ENCODE peak calls at places on chromosome 10, in six cellular contexts. G is HCT116, J is HepG2, I is GM12878, W is SK-N-SH, F is K562. B is an unnamed sample.

GRCh38 chr10:79022565-79023488 is 45.9 kb upstream of the ZMIZ1 start:
- DNase-seq in G (peak), J (peak), I (peak), W (peak), F (peak), B (no peak)

GRCh38 chr10:4704034-4704545 is 121.9 kb upstream of the AKR1E2 start:
- DNase-seq in G (peak), J (no peak), I (no peak), W (no peak), F (no peak), B (peak)

GRCh38 chr10:62979921-62980320 is 153.2 kb upstream of the NRBF2 start:
- DNase-seq in G (no peak), J (no peak), I (no peak), W (no peak), F (no peak), B (no peak)

GRCh38 chr10:35507519-35508109 is 97.5 kb upstream of the GJD4 start:
- DNase-seq in G (no peak), J (no peak), I (no peak), W (no peak), F (no peak), B (no peak)

GRCh38 chr10:15200626-15201025 is 32.1 kb upstream of the NMT2 start:
- DNase-seq in G (peak), J (peak), I (no peak), W (no peak), F (no peak), B (peak)

GRCh38 chr10:4678023-4678950 is 147.7 kb upstream of the AKR1E2 start:
- DNase-seq in G (no peak), J (peak), I (no peak), W (no peak), F (no peak), B (peak)

GRCh38 chr10:11012476-11012875 is 5.2 kb upstream of the CELF2 start:
- DNase-seq in G (no peak), J (no peak), I (no peak), W (no peak), F (no peak), B (no peak)

GRCh38 chr10:31619410-31620095 is 300.5 kb downstream of the ZEB1 start:
- DNase-seq in G (no peak), J (no peak), I (no peak), W (no peak), F (no peak), B (no peak)

GRCh38 chr10:132785433-132786278 is at the start of gene NKX6-2:
- DNase-seq in G (no peak), J (no peak), I (no peak), W (peak), F (no peak), B (no peak)

GRCh38 chr10:116899626-116900025 is 50.3 kb downstream of the ENO4 start:
- DNase-seq in G (no peak), J (no peak), I (no peak), W (no peak), F (no peak), B (no peak)

GRCh38 chr10:132145002-132145401 is 41.7 kb upstream of the DPYSL4 start:
- DNase-seq in G (no peak), J (no peak), I (no peak), W (no peak), F (no peak), B (no peak)

GRCh38 chr10:49668684-49669083 is 10.8 kb upstream of the C10orf53 start:
- DNase-seq in G (no peak), J (no peak), I (no peak), W (no peak), F (no peak), B (no peak)

GRCh38 chr10:71134732-71135211 is 77.6 kb upstream of the UNC5B start:
- DNase-seq in G (no peak), J (no peak), I (no peak), W (no peak), F (no peak), B (no peak)

GRCh38 chr10:62433181-62433692 is 59.1 kb downstream of the ZNF365 start:
- DNase-seq in G (peak), J (no peak), I (no peak), W (no peak), F (peak), B (peak)

GRCh38 chr10:73647211-73647874 is 6.1 kb upstream of the MYOZ1 start:
- DNase-seq in G (no peak), J (no peak), I (no peak), W (peak), F (no peak), B (no peak)

GRCh38 chr10:124386186-124387077 is 32.3 kb downstream of the OAT start:
- DNase-seq in G (no peak), J (no peak), I (no peak), W (peak), F (no peak), B (no peak)

GRCh38 chr10:48496831-48497792 is 107.8 kb downstream of the ARHGAP22 start:
- DNase-seq in G (no peak), J (no peak), I (no peak), W (no peak), F (no peak), B (no peak)

GRCh38 chr10:119235381-119235780 is 28.0 kb downstream of the GRK5 start:
- DNase-seq in G (no peak), J (no peak), I (no peak), W (no peak), F (no peak), B (no peak)

GRCh38 chr10:53314856-53315255 is 542.3 kb upstream of the MBL2 start:
- DNase-seq in G (no peak), J (no peak), I (no peak), W (no peak), F (no peak), B (peak)

GRCh38 chr10:9285698-9286097 is 1231.2 kb downstream of the GATA3 start:
- DNase-seq in G (no peak), J (no peak), I (no peak), W (peak), F (no peak), B (no peak)

GRCh38 chr10:75771606-75772005 is 340.2 kb downstream of the LRMDA start:
- DNase-seq in G (no peak), J (no peak), I (no peak), W (no peak), F (no peak), B (no peak)

GRCh38 chr10:76111986-76112825 is 680.8 kb downstream of the LRMDA start:
- DNase-seq in G (no peak), J (no peak), I (no peak), W (peak), F (peak), B (no peak)

GRCh38 chr10:75400163-75400768 is 1.3 kb downstream of the ZNF503 start:
- DNase-seq in G (no peak), J (no peak), I (no peak), W (peak), F (no peak), B (no peak)

GRCh38 chr10:1119027-1119426 is 62.8 kb downstream of the WDR37 start:
- DNase-seq in G (no peak), J (peak), I (no peak), W (peak), F (no peak), B (no peak)

GRCh38 chr10:75399461-75400162 is 2.0 kb downstream of the ZNF503 start:
- DNase-seq in G (no peak), J (peak), I (no peak), W (peak), F (peak), B (no peak)

GRCh38 chr10:52319926-52320325 is 5.8 kb downstream of the DKK1 start:
- DNase-seq in G (no peak), J (no peak), I (no peak), W (no peak), F (no peak), B (no peak)

GRCh38 chr10:127720903-127721302 is 16.1 kb upstream of the FOXI2 start:
- DNase-seq in G (no peak), J (no peak), I (no peak), W (no peak), F (no peak), B (no peak)

GRCh38 chr10:50224330-50224952 is 26.9 kb downstream of the ASAH2 start:
- DNase-seq in G (peak), J (peak), I (peak), W (peak), F (no peak), B (peak)

GRCh38 chr10:35195361-35196306 is 69.0 kb downstream of the CREM start:
- DNase-seq in G (peak), J (peak), I (peak), W (peak), F (peak), B (peak)

GRCh38 chr10:78255214-78255613 is 221.6 kb downstream of the RPS24 start:
- DNase-seq in G (no peak), J (no peak), I (no peak), W (no peak), F (no peak), B (no peak)

GRCh38 chr10:123166618-123167017 is 12.4 kb downstream of the BUB3 start:
- DNase-seq in G (no peak), J (no peak), I (no peak), W (no peak), F (no peak), B (no peak)

GRCh38 chr10:115665549-115665948 is 572.4 kb downstream of the ATRNL1 start:
- DNase-seq in G (no peak), J (no peak), I (no peak), W (no peak), F (no peak), B (no peak)

GRCh38 chr10:13074562-13075451 is 25.2 kb upstream of the OPTN start:
- DNase-seq in G (peak), J (peak), I (no peak), W (peak), F (peak), B (no peak)

GRCh38 chr10:78224602-78225001 is 190.9 kb downstream of the RPS24 start:
- DNase-seq in G (no peak), J (no peak), I (no peak), W (no peak), F (no peak), B (no peak)

GRCh38 chr10:71116426-71116825 is 95.9 kb upstream of the UNC5B start:
- DNase-seq in G (no peak), J (no peak), I (no peak), W (no peak), F (no peak), B (no peak)

GRCh38 chr10:61786728-61787127 is 114.8 kb upstream of the ARID5B start:
- DNase-seq in G (peak), J (no peak), I (peak), W (no peak), F (no peak), B (no peak)

GRCh38 chr10:133056001-133056400 is 31.7 kb upstream of the ADGRA1 start:
- DNase-seq in G (no peak), J (no peak), I (no peak), W (no peak), F (no peak), B (no peak)

GRCh38 chr10:30583778-30584415 is 45.7 kb downstream of the LYZL2 start:
- DNase-seq in G (peak), J (peak), I (peak), W (no peak), F (peak), B (no peak)

GRCh38 chr10:30586828-30587227 is 42.7 kb downstream of the LYZL2 start:
- DNase-seq in G (no peak), J (no peak), I (no peak), W (no peak), F (no peak), B (no peak)

GRCh38 chr10:30591249-30591670 is 38.3 kb downstream of the LYZL2 start:
- DNase-seq in G (peak), J (peak), I (no peak), W (peak), F (peak), B (no peak)

GRCh38 chr10:30589441-30589840 is 40.1 kb downstream of the LYZL2 start:
- DNase-seq in G (no peak), J (no peak), I (no peak), W (no peak), F (no peak), B (no peak)

DNA sequence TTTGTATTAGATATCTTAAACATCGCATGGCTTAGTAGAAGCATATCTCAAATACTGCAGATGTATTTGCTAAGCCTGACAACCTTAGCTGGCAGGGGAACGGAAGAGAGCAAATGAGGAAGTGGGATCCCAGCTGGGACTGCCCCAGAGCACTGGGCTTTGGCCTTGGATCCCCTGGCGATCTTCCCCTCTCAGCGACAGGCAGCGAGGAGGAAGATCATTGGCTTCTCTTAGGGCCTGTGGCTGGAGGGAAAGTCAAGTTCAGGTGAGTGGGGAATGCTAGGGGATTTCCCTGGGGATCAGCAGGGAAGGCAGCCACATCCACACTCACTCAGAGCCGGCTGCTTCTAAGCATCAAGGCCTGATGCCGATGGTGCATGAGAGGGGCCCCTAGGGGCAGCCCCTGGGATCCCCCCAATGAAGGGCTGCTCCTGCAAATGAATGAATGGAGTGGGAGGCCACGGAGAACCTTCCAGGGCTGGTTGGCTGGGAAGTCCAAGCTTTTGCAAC is 42.0 kb downstream of the LYZL2 start:
- DNase-seq in G (no peak), J (peak), I (peak), W (no peak), F (no peak), B (no peak)
- TF ChIP-seq SIN3A in G (no peak), J (no peak), I (no peak), W (no peak), F (no peak), B (no peak)

GRCh38 chr10:102118867-102119266 is 1.3 kb downstream of the LDB1 start:
- DNase-seq in G (no peak), J (no peak), I (no peak), W (no peak), F (no peak), B (no peak)

GRCh38 chr10:102115775-102116174 is 4.4 kb downstream of the LDB1 start:
- DNase-seq in G (no peak), J (no peak), I (no peak), W (no peak), F (no peak), B (no peak)

GRCh38 chr10:102114861-102115618 is 5.1 kb downstream of the LDB1 start:
- DNase-seq in G (no peak), J (peak), I (no peak), W (peak), F (peak), B (no peak)

GRCh38 chr10:102119417-102120141 is 589 bp downstream of the LDB1 start:
- DNase-seq in G (peak), J (no peak), I (no peak), W (peak), F (peak), B (no peak)

DNA sequence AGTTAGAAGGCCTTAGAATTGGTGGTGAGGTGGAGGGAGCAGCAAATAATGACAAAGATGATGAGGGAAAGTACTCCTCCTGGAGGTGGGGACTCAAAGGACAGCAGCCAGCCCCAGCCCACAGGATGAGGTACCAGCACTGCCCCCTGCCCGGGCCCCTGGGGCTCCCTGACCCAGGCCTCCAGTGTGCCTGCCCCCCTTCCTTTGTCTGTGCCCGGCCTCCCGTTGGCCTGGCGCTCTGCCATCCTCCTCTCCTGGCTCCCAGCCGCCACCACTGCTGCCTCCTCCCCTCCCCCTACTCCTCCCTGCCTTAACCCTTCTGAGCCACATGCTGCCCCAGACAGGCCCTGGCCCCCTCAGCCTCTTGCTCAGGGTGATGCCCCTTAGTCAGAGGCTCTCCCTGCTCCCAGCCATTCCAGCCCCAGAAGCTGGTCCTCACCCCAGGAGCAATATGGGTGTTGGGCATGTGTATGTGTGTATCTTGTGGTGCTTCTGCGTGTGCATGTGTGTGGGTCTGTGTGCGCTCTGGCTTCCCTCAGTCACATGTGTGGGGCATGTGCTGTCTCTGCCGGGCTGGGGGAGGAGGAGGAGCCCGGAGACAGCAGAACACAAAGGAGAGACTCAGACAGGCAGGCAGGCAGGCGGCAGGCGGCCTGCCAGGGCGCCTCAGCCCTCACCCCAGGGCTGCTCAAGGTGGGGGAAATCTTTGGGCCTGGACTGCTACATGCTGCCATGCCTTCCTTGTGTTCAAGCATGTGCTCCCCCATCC is 2.6 kb downstream of the LDB1 start:
- DNase-seq in G (no peak), J (peak), I (no peak), W (peak), F (no peak), B (no peak)
- H3K4me3 ChIP-seq in G (no peak), J (peak), I (peak), W (peak), F (peak), B (peak)

GRCh38 chr10:43265799-43266721 is 805 bp downstream of the RASGEF1A start:
- DNase-seq in G (no peak), J (peak), I (no peak), W (peak), F (no peak), B (peak)
- TF ChIP-seq REST in G (no peak), J (no peak), I (no peak), W (no peak), F (no peak), B (no peak)

DNA sequence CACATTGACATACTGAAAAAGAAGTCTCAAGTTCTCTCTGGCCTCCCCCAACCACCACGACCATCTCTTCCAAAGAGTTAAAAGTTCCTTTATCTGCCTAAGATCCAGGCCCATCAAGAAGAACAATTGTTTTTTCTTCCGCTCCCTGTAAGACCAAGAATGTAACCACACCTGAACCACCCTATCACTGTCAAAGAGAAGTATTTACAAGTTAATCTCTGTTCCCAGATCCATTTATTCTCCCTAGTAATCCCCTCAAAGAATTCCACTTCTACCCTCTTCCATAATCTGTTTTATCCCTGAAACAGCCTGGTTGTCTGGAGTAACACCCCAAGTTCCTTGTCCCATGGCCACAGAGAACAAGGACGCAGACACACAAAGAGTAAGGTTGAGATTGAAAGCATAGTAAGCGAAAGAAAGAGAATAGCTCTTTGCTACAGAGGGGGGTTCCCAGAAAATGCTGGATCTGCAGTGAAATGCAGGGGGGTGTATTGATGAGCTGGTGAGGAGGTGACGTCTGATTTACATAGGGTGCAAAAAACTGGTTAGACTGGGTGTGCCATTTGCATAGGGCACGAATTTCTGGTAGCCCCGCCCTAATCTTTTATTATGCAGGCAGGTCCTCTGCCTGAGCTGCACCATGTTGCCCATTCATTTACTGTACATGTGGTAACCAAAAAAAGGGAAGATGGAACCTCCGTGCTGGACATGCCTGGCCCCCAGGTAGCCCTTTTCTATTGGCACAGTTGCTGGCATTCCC is 122.0 kb downstream of the SKIDA1 start:
- DNase-seq in G (no peak), J (no peak), I (no peak), W (no peak), F (no peak), B (no peak)
- TF ChIP-seq SIN3A in G (no peak), J (no peak), I (no peak), W (no peak), F (no peak), B (no peak)

GRCh38 chr10:3125527-3126170 is 46.9 kb downstream of the PITRM1 start:
- DNase-seq in G (no peak), J (no peak), I (no peak), W (no peak), F (no peak), B (no peak)

GRCh38 chr10:3128379-3129130 is 44.0 kb downstream of the PITRM1 start:
- DNase-seq in G (no peak), J (no peak), I (no peak), W (no peak), F (no peak), B (no peak)

GRCh38 chr10:3127921-3128320 is 44.7 kb downstream of the PITRM1 start:
- DNase-seq in G (no peak), J (no peak), I (no peak), W (no peak), F (no peak), B (no peak)

GRCh38 chr10:3126249-3126648 is 46.3 kb downstream of the PITRM1 start:
- DNase-seq in G (no peak), J (no peak), I (no peak), W (no peak), F (no peak), B (no peak)

DNA sequence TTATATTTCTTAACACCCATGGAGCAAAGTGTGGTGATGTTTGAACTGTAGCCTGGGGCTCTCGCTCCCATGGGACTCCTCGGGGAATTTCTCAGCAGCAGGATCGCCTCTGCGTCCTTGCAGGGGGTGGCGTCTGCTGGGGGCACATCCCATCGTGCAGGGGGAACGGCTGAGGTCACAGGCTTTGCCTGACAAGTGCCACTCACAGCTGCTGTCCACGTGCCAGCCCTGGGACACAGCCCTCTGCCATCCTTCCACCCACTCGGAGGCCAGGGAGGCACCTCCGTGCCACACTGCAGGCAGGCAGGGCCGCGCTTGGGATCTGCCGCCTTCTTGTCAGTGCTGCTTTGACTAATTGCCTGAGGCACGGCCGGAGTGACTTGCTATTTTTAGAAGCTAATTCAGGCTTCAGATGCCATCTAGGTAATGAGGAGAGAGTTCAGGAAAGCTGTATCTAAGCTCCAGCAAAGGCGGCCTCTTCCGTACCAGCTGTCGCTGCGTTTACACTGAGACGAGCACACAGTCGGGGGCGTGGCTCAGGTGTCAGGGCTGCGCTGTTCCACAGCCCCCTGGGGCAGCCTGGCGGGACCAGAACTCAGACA is 45.7 kb downstream of the PITRM1 start:
- DNase-seq in G (no peak), J (no peak), I (no peak), W (no peak), F (no peak), B (no peak)
- H3K4me3 ChIP-seq in G (no peak), J (no peak), I (no peak), W (no peak), F (no peak), B (no peak)

GRCh38 chr10:58651040-58651439 is 138.4 kb downstream of the BICC1 start:
- DNase-seq in G (no peak), J (no peak), I (no peak), W (peak), F (no peak), B (no peak)
- TF ChIP-seq REST in G (no peak), J (no peak), I (no peak), W (no peak), F (no peak), B (no peak)

B was measured in Panc1.